ENCODE peak calls at places on chromosomes 7 and 10, in eight cellular contexts. Q is Panc1, G is fibroblast of pulmonary artery, W is body of pancreas, Y is astrocyte of the cerebellum, X is gastrocnemius medialis, Z is IMR-90, E is transverse colon. A is an unnamed sample.

GRCh38 chr10:112701528-112702295 is 248.3 kb upstream of the TCF7L2 start:
- DNase-seq in E (no peak), Y (no peak), G (no peak), Z (no peak), W (no peak), X (no peak), Q (no peak), A (no peak)

GRCh38 chr10:20598590-20598989 is 298.5 kb downstream of the NEBL start:
- DNase-seq in X (peak), G (peak), Z (peak), E (no peak), Q (no peak), W (no peak), Y (peak), A (no peak)

GRCh38 chr7:140769852-140770251 is 73.3 kb downstream of the NDUFB2 start:
- DNase-seq in G (no peak), E (no peak), Y (no peak), X (no peak), Q (no peak), W (no peak), Z (no peak), A (no peak)

GRCh38 chr10:14032406-14032998 is 298.2 kb downstream of the FRMD4A start:
- DNase-seq in G (peak), Y (no peak), E (no peak), Z (no peak), X (no peak), W (no peak), Q (no peak), A (no peak)

GRCh38 chr7:155590215-155591023 is 44.1 kb upstream of the CNPY1 start:
- DNase-seq in W (no peak), X (no peak), G (peak), Z (peak), E (peak), Q (no peak), Y (no peak), A (no peak)

GRCh38 chr7:1083729-1084657 is 3.9 kb upstream of the GPER1 start:
- DNase-seq in Q (no peak), Y (no peak), E (peak), W (no peak), X (no peak), Z (no peak), G (no peak), A (no peak)

GRCh38 chr10:112526130-112526529 is 79.1 kb downstream of the VTI1A start:
- DNase-seq in Z (peak), Y (no peak), E (no peak), X (no peak), W (no peak), G (no peak), Q (no peak), A (no peak)

GRCh38 chr7:29194206-29194593 is 375 bp upstream of the CHN2 start:
- DNase-seq in Y (no peak), W (peak), E (peak), Q (no peak), X (no peak), Z (no peak), G (no peak), A (no peak)

GRCh38 chr10:89373916-89374711 is 3.7 kb upstream of the IFIT1B start:
- DNase-seq in Z (peak), G (peak), E (peak), X (peak), Q (peak), W (peak), Y (peak), A (no peak)

GRCh38 chr10:7084255-7085005 is 326.4 kb downstream of the SFMBT2 start:
- DNase-seq in W (no peak), Y (no peak), Q (no peak), Z (peak), G (no peak), E (no peak), X (no peak), A (no peak)

GRCh38 chr10:95560288-95561199 is 627 bp downstream of the SORBS1 start:
- DNase-seq in Y (peak), E (peak), Z (peak), Q (no peak), W (peak), G (peak), X (peak), A (no peak)

GRCh38 chr10:48503293-48503911 is 101.5 kb downstream of the ARHGAP22 start:
- DNase-seq in Q (no peak), Z (no peak), E (no peak), G (no peak), Y (no peak), X (no peak), W (no peak), A (no peak)

GRCh38 chr7:157032644-157033482 is 22.4 kb upstream of the MNX1 start:
- DNase-seq in X (no peak), Y (no peak), E (no peak), Z (no peak), Q (no peak), W (no peak), G (no peak), A (no peak)

GRCh38 chr10:93403741-93404354 is 78.3 kb downstream of the MYOF start:
- DNase-seq in Z (no peak), Y (no peak), X (no peak), G (no peak), W (no peak), E (no peak), Q (no peak), A (no peak)

GRCh38 chr7:44466300-44467216 is 23.9 kb downstream of the NUDCD3 start:
- DNase-seq in E (no peak), G (peak), Y (no peak), X (no peak), Q (no peak), W (no peak), Z (peak), A (no peak)

DNA sequence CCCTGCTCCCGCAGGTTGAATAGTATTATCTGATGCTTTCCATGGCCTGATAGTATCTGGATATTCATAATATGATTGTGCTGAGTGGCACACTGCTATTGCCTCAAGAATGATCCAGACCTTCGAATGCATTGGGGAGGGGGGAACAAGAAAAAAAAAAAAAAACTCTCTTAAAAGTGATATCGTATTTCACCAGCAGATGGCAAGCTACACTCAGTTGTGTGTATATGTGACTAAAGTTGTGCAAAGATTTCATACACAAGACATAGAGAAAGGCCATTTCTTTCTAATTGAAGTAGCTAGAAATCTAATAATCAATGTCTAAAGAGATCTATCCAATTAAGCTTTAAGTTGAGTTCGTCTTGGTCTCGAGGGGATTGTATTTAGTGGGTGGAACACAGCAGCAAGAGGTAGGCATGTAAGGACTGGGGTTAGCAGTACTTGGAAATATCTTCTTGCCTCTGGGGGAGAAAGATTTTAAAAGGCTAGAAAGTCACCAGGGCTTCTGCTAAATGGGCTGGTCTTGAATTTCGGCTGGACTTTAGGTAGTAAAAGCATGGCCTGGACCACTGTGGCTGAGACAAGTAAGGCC is 15.3 kb downstream of the SFRP4 start:
- DNase-seq in G (peak), Z (peak), W (no peak), Y (peak), X (no peak), Q (peak), E (no peak), A (no peak)
- H3K4me3 ChIP-seq in G (no peak), Z (no peak), W (no peak), Y (no peak), X (no peak), Q (no peak), E (no peak), A (no peak)

GRCh38 chr7:36999851-37000480 is 275.7 kb upstream of the AOAH start:
- DNase-seq in G (no peak), Y (peak), E (no peak), Z (no peak), X (no peak), W (no peak), Q (no peak), A (no peak)

GRCh38 chr7:36995776-36996175 is 271.5 kb upstream of the AOAH start:
- DNase-seq in G (no peak), W (no peak), Q (no peak), Y (no peak), X (no peak), E (no peak), Z (no peak), A (no peak)

GRCh38 chr7:37000514-37000913 is 276.2 kb upstream of the AOAH start:
- DNase-seq in Y (no peak), E (no peak), G (no peak), Z (no peak), Q (no peak), W (no peak), X (no peak), A (no peak)

GRCh38 chr7:36994456-36995112 is 270.3 kb upstream of the AOAH start:
- DNase-seq in Z (no peak), E (no peak), W (no peak), X (no peak), Y (no peak), G (no peak), Q (no peak), A (no peak)
- TF ChIP-seq CTCF in Z (no peak), E (no peak), W (no peak), X (no peak), Y (no peak), G (no peak), Q (no peak), A (no peak)

GRCh38 chr10:12051241-12051640 is 8.6 kb upstream of the UPF2 start:
- DNase-seq in E (no peak), Q (no peak), Y (no peak), Z (no peak), W (no peak), G (no peak), X (no peak), A (no peak)
- H3K4me3 ChIP-seq in E (no peak), Q (no peak), Y (no peak), Z (no peak), W (no peak), G (no peak), X (no peak), A (no peak)

GRCh38 chr10:133097418-133097817 is 9.7 kb downstream of the ADGRA1 start:
- DNase-seq in Z (no peak), Y (no peak), G (no peak), E (no peak), X (no peak), W (no peak), Q (no peak), A (no peak)

GRCh38 chr10:133097961-133098360 is 10.2 kb downstream of the ADGRA1 start:
- DNase-seq in Z (no peak), G (no peak), Q (no peak), E (no peak), Y (no peak), X (no peak), W (no peak), A (no peak)

GRCh38 chr10:133095586-133095985 is 7.9 kb downstream of the ADGRA1 start:
- DNase-seq in X (no peak), W (no peak), Y (no peak), Z (no peak), Q (no peak), G (no peak), E (no peak), A (no peak)

GRCh38 chr10:133098426-133099124 is 10.9 kb downstream of the ADGRA1 start:
- DNase-seq in Z (no peak), G (no peak), E (no peak), W (no peak), Y (no peak), X (no peak), Q (no peak), A (no peak)

DNA sequence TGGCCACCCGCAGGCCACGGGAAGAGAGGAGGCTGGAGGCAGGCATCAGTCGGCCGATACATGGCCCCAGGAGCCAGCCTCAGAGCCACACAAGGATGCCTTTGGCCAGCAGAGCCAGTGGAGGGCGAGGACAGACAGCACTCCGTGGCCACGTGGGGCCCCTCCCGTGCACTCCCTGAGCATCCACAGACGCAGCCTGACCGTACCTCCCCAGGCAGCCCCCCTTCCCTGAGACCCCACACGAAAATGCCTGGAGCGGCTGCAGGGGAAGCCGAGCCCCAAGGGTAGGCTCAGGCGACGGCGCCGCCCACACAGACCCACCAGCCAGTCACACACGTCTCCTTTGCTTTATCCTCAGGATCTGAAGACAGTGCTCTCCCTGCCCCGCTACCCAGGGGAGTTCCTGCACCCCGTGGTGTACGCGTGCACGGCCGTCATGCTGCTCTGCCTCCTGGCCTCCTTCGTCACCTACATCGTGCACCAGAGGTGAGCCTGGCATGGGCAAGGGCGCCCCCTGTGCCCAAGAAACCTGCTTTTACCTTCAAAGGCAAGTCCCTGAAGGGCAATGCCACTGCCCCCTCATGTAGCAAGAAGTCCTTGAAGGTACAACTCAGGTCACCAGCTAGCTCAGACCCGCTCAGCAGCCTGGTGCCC is 9.0 kb downstream of the ADGRA1 start:
- DNase-seq in E (no peak), Q (no peak), G (no peak), X (no peak), Z (no peak), W (no peak), Y (no peak), A (no peak)
- TF ChIP-seq CTCF in E (no peak), Q (peak), G (no peak), X (no peak), Z (no peak), W (no peak), Y (no peak), A (no peak)

GRCh38 chr10:24953350-24954074 is 1.1 kb upstream of the PRTFDC1 start:
- DNase-seq in Q (no peak), Y (no peak), X (no peak), E (no peak), Z (peak), G (peak), W (no peak), A (no peak)
- H3K4me3 ChIP-seq in Q (peak), Y (peak), X (peak), E (peak), Z (no peak), G (no peak), W (no peak), A (no peak)

DNA sequence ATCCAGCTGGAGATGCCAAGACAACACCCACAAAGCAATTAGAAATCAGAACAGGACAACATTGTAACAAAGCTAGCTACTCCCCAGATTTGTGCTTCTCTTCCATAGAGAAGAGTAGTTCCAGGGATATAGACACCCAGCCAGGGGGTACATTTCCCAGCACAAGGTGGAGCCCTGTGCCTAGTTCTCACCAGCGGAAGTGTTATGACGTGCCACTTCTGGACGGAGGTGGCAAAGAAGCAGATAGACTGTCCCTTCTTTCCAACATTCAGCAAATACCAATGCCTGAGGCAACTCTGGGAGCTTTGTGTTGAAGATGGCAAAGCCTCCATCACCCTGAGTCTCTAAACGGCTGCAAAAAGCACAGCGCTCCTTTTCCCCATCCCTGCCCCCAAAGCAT is 23.4 kb upstream of the GSAP start:
- DNase-seq in W (peak), Q (no peak), Z (no peak), X (peak), E (peak), G (no peak), Y (no peak), A (no peak)
- TF ChIP-seq CTCF in W (no peak), Q (peak), Z (peak), X (no peak), E (no peak), G (peak), Y (no peak), A (no peak)

GRCh38 chr7:85806321-85806720 is 619.5 kb upstream of the SEMA3D start:
- DNase-seq in E (no peak), W (no peak), X (no peak), Q (no peak), Z (no peak), G (no peak), Y (no peak), A (no peak)
- H3K4me3 ChIP-seq in E (no peak), W (no peak), X (no peak), Q (no peak), Z (no peak), G (no peak), Y (no peak), A (no peak)

A was measured in GM12864.